ENCODE peak calls at places on chromosomes 13 and 19, in five cellular contexts. One of them, this sample, is unnamed. For H3K79me2, the result is how much of the 10 kb centered on the place peaks cover.

GRCh38 chr19:41541990-41542584 is 33.9 kb upstream of the CEACAM21 start:
- DNase-seq in keratinocyte: no peak
- DNase-seq in MM.1S: no peak
- DNase-seq in fibroblast of lung: no peak
- DNase-seq in HepG2: peak
- DNase-seq in this sample: peak

GRCh38 chr19:41887711-41888382 is 4.9 kb downstream of the ARHGEF1 start:
- DNase-seq in HepG2: peak
- DNase-seq in fibroblast of lung: peak
- DNase-seq in MM.1S: no peak
- DNase-seq in keratinocyte: peak
- DNase-seq in this sample: peak

GRCh38 chr13:85806553-85807175 is 7.4 kb upstream of the SLITRK6 start:
- DNase-seq in HepG2: peak
- DNase-seq in MM.1S: peak
- DNase-seq in keratinocyte: peak
- DNase-seq in fibroblast of lung: peak
- DNase-seq in this sample: peak

GRCh38 chr13:73767747-73768315 is 366.4 kb downstream of the KLF12 start:
- DNase-seq in keratinocyte: no peak
- DNase-seq in fibroblast of lung: no peak
- DNase-seq in HepG2: peak
- DNase-seq in MM.1S: no peak
- DNase-seq in this sample: no peak

GRCh38 chr19:4830332-4830731 is 1.2 kb downstream of the TICAM1 start:
- DNase-seq in keratinocyte: no peak
- DNase-seq in MM.1S: no peak
- DNase-seq in fibroblast of lung: no peak
- DNase-seq in HepG2: no peak
- DNase-seq in this sample: no peak

GRCh38 chr19:15680923-15681322 is 8.0 kb downstream of the CYP4F12 start:
- DNase-seq in HepG2: peak
- DNase-seq in fibroblast of lung: no peak
- DNase-seq in MM.1S: no peak
- DNase-seq in keratinocyte: no peak
- DNase-seq in this sample: no peak

GRCh38 chr13:114059946-114060860 is 72.2 kb downstream of the RASA3 start:
- DNase-seq in fibroblast of lung: no peak
- DNase-seq in keratinocyte: no peak
- DNase-seq in HepG2: no peak
- DNase-seq in MM.1S: no peak
- DNase-seq in this sample: no peak

GRCh38 chr19:39704181-39705044 is at the start of gene LGALS14:
- DNase-seq in fibroblast of lung: no peak
- DNase-seq in keratinocyte: no peak
- DNase-seq in MM.1S: peak
- DNase-seq in HepG2: no peak
- DNase-seq in this sample: no peak

GRCh38 chr19:3760871-3761361 is 576 bp downstream of the APBA3 start:
- DNase-seq in MM.1S: peak
- DNase-seq in HepG2: no peak
- DNase-seq in keratinocyte: no peak
- DNase-seq in fibroblast of lung: peak
- DNase-seq in this sample: no peak

GRCh38 chr19:5831152-5831551 is 8.3 kb downstream of the FUT6 start:
- DNase-seq in MM.1S: no peak
- DNase-seq in fibroblast of lung: no peak
- DNase-seq in HepG2: no peak
- DNase-seq in keratinocyte: no peak
- DNase-seq in this sample: no peak

GRCh38 chr19:38470788-38471480 is 37.4 kb downstream of the RYR1 start:
- DNase-seq in fibroblast of lung: no peak
- DNase-seq in keratinocyte: no peak
- DNase-seq in MM.1S: no peak
- DNase-seq in HepG2: no peak
- DNase-seq in this sample: no peak

GRCh38 chr19:23991170-23991569 is 76.5 kb downstream of the ZNF726 start:
- DNase-seq in keratinocyte: peak
- DNase-seq in HepG2: peak
- DNase-seq in MM.1S: peak
- DNase-seq in fibroblast of lung: peak
- DNase-seq in this sample: no peak

GRCh38 chr13:30862707-30863106 is 43.4 kb upstream of the MEDAG start:
- DNase-seq in keratinocyte: no peak
- DNase-seq in fibroblast of lung: peak
- DNase-seq in MM.1S: no peak
- DNase-seq in HepG2: no peak
- DNase-seq in this sample: no peak

GRCh38 chr19:33403221-33403972 is 29.9 kb downstream of the CEBPG start:
- DNase-seq in keratinocyte: no peak
- DNase-seq in HepG2: peak
- DNase-seq in MM.1S: no peak
- DNase-seq in fibroblast of lung: no peak
- DNase-seq in this sample: no peak

GRCh38 chr13:38979891-38980627 is 10.6 kb downstream of the STOML3 start:
- DNase-seq in HepG2: no peak
- DNase-seq in fibroblast of lung: no peak
- DNase-seq in MM.1S: no peak
- DNase-seq in keratinocyte: no peak
- DNase-seq in this sample: no peak

GRCh38 chr13:76297331-76297730 is 588.9 kb downstream of the KCTD12 start:
- DNase-seq in MM.1S: no peak
- DNase-seq in HepG2: no peak
- DNase-seq in fibroblast of lung: no peak
- DNase-seq in keratinocyte: no peak
- DNase-seq in this sample: no peak

GRCh38 chr19:35253316-35254286 is 4.8 kb downstream of the LSR start:
- DNase-seq in keratinocyte: no peak
- DNase-seq in MM.1S: no peak
- DNase-seq in fibroblast of lung: no peak
- DNase-seq in HepG2: peak
- DNase-seq in this sample: no peak

GRCh38 chr19:11540642-11541041 is 2.0 kb downstream of the CNN1 start:
- DNase-seq in MM.1S: no peak
- DNase-seq in HepG2: no peak
- DNase-seq in keratinocyte: no peak
- DNase-seq in fibroblast of lung: no peak
- DNase-seq in this sample: no peak

GRCh38 chr19:43684326-43684725 is 14.4 kb upstream of the PLAUR start:
- DNase-seq in keratinocyte: no peak
- DNase-seq in HepG2: no peak
- DNase-seq in fibroblast of lung: no peak
- DNase-seq in MM.1S: no peak
- DNase-seq in this sample: no peak

GRCh38 chr13:100580045-100580444 is 8.5 kb downstream of the GGACT start:
- DNase-seq in keratinocyte: no peak
- DNase-seq in MM.1S: no peak
- DNase-seq in fibroblast of lung: no peak
- DNase-seq in HepG2: no peak
- DNase-seq in this sample: no peak

GRCh38 chr13:73938375-73939070 is 195.7 kb downstream of the KLF12 start:
- DNase-seq in fibroblast of lung: peak
- DNase-seq in HepG2: no peak
- DNase-seq in keratinocyte: peak
- DNase-seq in MM.1S: no peak
- DNase-seq in this sample: peak

GRCh38 chr19:1156830-1157615 is 17.0 kb downstream of the SBNO2 start:
- DNase-seq in HepG2: no peak
- DNase-seq in keratinocyte: no peak
- DNase-seq in MM.1S: no peak
- DNase-seq in fibroblast of lung: no peak
- DNase-seq in this sample: no peak

GRCh38 chr19:1156305-1156801 is 17.7 kb downstream of the SBNO2 start:
- DNase-seq in fibroblast of lung: peak
- DNase-seq in MM.1S: no peak
- DNase-seq in keratinocyte: no peak
- DNase-seq in HepG2: no peak
- DNase-seq in this sample: no peak

GRCh38 chr19:1153891-1154730 is 20.0 kb downstream of the SBNO2 start:
- DNase-seq in MM.1S: no peak
- DNase-seq in keratinocyte: no peak
- DNase-seq in HepG2: no peak
- DNase-seq in fibroblast of lung: no peak
- DNase-seq in this sample: no peak

GRCh38 chr19:1154731-1155351 is 19.2 kb downstream of the SBNO2 start:
- DNase-seq in keratinocyte: no peak
- DNase-seq in MM.1S: no peak
- DNase-seq in fibroblast of lung: peak
- DNase-seq in HepG2: peak
- DNase-seq in this sample: no peak

DNA sequence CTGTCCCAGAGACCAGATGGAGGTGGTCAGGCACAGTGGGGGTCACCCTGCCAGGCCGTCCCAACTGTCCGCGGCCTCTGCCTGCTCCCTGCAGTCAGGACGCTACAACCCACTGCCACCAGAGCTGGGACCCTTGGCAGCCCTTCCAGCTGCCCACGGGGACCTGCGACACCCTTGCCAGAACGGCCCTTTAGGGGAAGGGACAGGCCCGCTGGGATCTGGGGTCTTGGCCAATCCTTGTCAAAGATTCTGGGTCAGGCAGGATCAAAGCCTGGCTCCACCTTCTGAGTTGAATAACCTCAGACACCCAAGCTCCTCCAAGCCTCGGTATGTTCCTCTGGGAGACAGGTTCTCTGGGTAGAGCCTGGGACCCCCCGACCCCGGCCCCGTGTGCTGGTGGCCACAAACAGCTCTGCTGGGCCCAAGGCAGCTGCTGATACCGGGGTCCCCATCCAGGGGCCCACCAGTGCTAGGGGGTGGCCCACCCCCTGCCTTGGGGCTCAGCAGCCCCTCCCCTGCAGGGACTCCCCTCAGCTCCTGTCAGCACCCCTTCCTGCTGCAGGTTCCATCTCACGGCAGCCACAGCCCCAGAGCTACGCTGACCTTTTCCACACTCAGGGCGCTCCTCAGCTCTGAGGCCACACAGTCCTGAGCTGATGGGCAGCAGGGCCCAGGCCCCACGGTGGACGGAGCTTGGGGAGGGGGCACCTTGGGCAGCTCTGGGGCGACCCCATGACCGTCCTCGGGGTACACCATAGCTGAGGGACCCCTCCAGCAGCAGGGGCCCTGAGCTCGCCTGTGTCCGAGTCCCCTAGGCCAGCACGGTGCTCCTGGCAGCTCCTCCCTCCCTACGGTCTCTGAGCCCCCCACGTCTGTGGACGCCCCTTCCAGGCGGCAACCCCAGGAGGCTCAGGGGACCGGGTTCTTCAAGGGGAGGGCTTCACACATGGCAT is 18.4 kb downstream of the SBNO2 start:
- DNase-seq in keratinocyte: no peak
- DNase-seq in HepG2: no peak
- DNase-seq in MM.1S: no peak
- DNase-seq in fibroblast of lung: no peak
- DNase-seq in this sample: no peak
- H3K79me2 ChIP-seq in keratinocyte: half or more
- H3K79me2 ChIP-seq in HepG2: under half
- H3K79me2 ChIP-seq in MM.1S: half or more
- H3K79me2 ChIP-seq in fibroblast of lung: half or more
- H3K79me2 ChIP-seq in this sample: half or more

DNA sequence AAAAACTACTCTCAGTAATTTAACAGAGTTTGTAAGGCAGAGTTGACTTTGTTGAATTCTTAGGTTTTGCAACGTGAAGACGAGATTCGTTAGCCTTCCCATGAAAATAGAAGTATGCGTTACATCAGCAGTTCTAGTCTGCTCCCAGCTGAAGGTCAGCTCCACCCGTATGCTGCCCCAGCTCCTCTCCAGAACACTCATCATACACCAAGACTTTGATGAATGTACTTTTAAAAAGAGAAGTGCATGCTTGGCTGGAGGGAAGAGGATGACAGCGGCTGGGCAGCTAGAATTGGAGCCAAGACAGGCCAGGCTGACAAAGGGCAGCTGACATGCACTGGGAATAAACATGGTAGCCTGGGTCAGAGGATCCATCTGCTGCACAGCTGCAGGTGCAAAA is 166.2 kb upstream of the ARGLU1 start:
- DNase-seq in fibroblast of lung: no peak
- DNase-seq in MM.1S: no peak
- DNase-seq in HepG2: no peak
- DNase-seq in keratinocyte: no peak
- DNase-seq in this sample: no peak
- H3K79me2 ChIP-seq in fibroblast of lung: under half
- H3K79me2 ChIP-seq in MM.1S: under half
- H3K79me2 ChIP-seq in HepG2: under half
- H3K79me2 ChIP-seq in keratinocyte: under half
- H3K79me2 ChIP-seq in this sample: under half

GRCh38 chr19:2330255-2330631 is 1.8 kb downstream of the SPPL2B start:
- DNase-seq in keratinocyte: no peak
- DNase-seq in HepG2: no peak
- DNase-seq in fibroblast of lung: no peak
- DNase-seq in MM.1S: no peak
- DNase-seq in this sample: no peak

GRCh38 chr19:2332341-2333026 is 4.0 kb downstream of the SPPL2B start:
- DNase-seq in fibroblast of lung: no peak
- DNase-seq in HepG2: no peak
- DNase-seq in keratinocyte: no peak
- DNase-seq in MM.1S: peak
- DNase-seq in this sample: no peak

GRCh38 chr19:2330632-2331284 is 2.3 kb downstream of the SPPL2B start:
- DNase-seq in MM.1S: no peak
- DNase-seq in keratinocyte: no peak
- DNase-seq in fibroblast of lung: no peak
- DNase-seq in HepG2: peak
- DNase-seq in this sample: no peak

GRCh38 chr19:2333027-2333806 is 4.7 kb downstream of the SPPL2B start:
- DNase-seq in HepG2: no peak
- DNase-seq in keratinocyte: no peak
- DNase-seq in MM.1S: peak
- DNase-seq in fibroblast of lung: no peak
- DNase-seq in this sample: no peak

GRCh38 chr19:2331601-2332246 is 3.2 kb downstream of the SPPL2B start:
- DNase-seq in fibroblast of lung: no peak
- DNase-seq in keratinocyte: no peak
- DNase-seq in MM.1S: no peak
- DNase-seq in HepG2: no peak
- DNase-seq in this sample: no peak
- H3K79me2 ChIP-seq in fibroblast of lung: half or more
- H3K79me2 ChIP-seq in keratinocyte: half or more
- H3K79me2 ChIP-seq in MM.1S: half or more
- H3K79me2 ChIP-seq in HepG2: under half
- H3K79me2 ChIP-seq in this sample: half or more

GRCh38 chr13:46622918-46623256 is 69.9 kb downstream of the LRCH1 start:
- DNase-seq in fibroblast of lung: peak
- DNase-seq in keratinocyte: no peak
- DNase-seq in MM.1S: no peak
- DNase-seq in HepG2: no peak
- DNase-seq in this sample: no peak

GRCh38 chr13:46627462-46627861 is 74.5 kb downstream of the LRCH1 start:
- DNase-seq in fibroblast of lung: no peak
- DNase-seq in HepG2: no peak
- DNase-seq in MM.1S: no peak
- DNase-seq in keratinocyte: no peak
- DNase-seq in this sample: no peak

GRCh38 chr13:46622013-46622917 is 69.3 kb downstream of the LRCH1 start:
- DNase-seq in fibroblast of lung: no peak
- DNase-seq in MM.1S: no peak
- DNase-seq in HepG2: peak
- DNase-seq in keratinocyte: no peak
- DNase-seq in this sample: no peak

GRCh38 chr13:46624353-46624752 is 71.4 kb downstream of the LRCH1 start:
- DNase-seq in keratinocyte: no peak
- DNase-seq in MM.1S: no peak
- DNase-seq in HepG2: no peak
- DNase-seq in fibroblast of lung: no peak
- DNase-seq in this sample: no peak

GRCh38 chr13:46624821-46625220 is 71.9 kb downstream of the LRCH1 start:
- DNase-seq in MM.1S: no peak
- DNase-seq in fibroblast of lung: no peak
- DNase-seq in keratinocyte: no peak
- DNase-seq in HepG2: no peak
- DNase-seq in this sample: no peak
- H3K79me2 ChIP-seq in MM.1S: under half
- H3K79me2 ChIP-seq in fibroblast of lung: under half
- H3K79me2 ChIP-seq in keratinocyte: half or more
- H3K79me2 ChIP-seq in HepG2: half or more
- H3K79me2 ChIP-seq in this sample: half or more

This sample was measured in HCT116.